ENCODE peak calls at places on chromosomes 16 and 17, in six cellular contexts. C, T, U, F, H and W are unnamed samples.

GRCh38 chr17:19756551-19756950 is 8.5 kb upstream of the ALDH3A1 start:
- DNase-seq in C (no peak), T (no peak), U (no peak), F (no peak), H (no peak), W (no peak)

GRCh38 chr16:77662241-77662640 is 60.1 kb upstream of the NUDT7 start:
- DNase-seq in C (no peak), T (no peak), U (no peak), F (no peak), H (no peak), W (no peak)

GRCh38 chr17:9274119-9274445 is 252.8 kb downstream of the NTN1 start:
- DNase-seq in C (no peak), T (no peak), U (no peak), F (no peak), H (no peak), W (no peak)

GRCh38 chr17:17087424-17088103 is 45.3 kb downstream of the MPRIP start:
- DNase-seq in C (peak), T (no peak), U (no peak), F (no peak), H (no peak), W (no peak)

GRCh38 chr16:1428511-1428910 is 2.4 kb upstream of the PERCC1 start:
- DNase-seq in C (no peak), T (no peak), U (no peak), F (no peak), H (peak), W (peak)

GRCh38 chr16:12837344-12837743 is 33.7 kb upstream of the CPPED1 start:
- DNase-seq in C (no peak), T (no peak), U (no peak), F (no peak), H (no peak), W (no peak)

GRCh38 chr17:72182256-72182890 is 61.6 kb downstream of the SOX9 start:
- DNase-seq in C (peak), T (no peak), U (no peak), F (no peak), H (no peak), W (no peak)

GRCh38 chr16:79599256-79599836 is 1.2 kb downstream of the MAF start:
- DNase-seq in C (no peak), T (no peak), U (peak), F (no peak), H (no peak), W (no peak)

GRCh38 chr16:27239906-27240655 is 28.5 kb downstream of the NSMCE1 start:
- DNase-seq in C (no peak), T (peak), U (no peak), F (no peak), H (no peak), W (no peak)

GRCh38 chr17:279776-280175 is 72.8 kb downstream of the RPH3AL start:
- DNase-seq in C (no peak), T (no peak), U (no peak), F (no peak), H (no peak), W (no peak)

GRCh38 chr17:62705116-62705515 is 77.6 kb downstream of the MRC2 start:
- DNase-seq in C (no peak), T (no peak), U (no peak), F (no peak), H (no peak), W (no peak)

GRCh38 chr17:31564883-31565297 is 173.4 kb downstream of the RAB11FIP4 start:
- DNase-seq in C (no peak), T (no peak), U (no peak), F (no peak), H (no peak), W (no peak)

GRCh38 chr16:89602273-89602951 is 11.0 kb upstream of the DPEP1 start:
- DNase-seq in C (no peak), T (no peak), U (no peak), F (peak), H (peak), W (peak)

GRCh38 chr16:75860654-75861053 is 134.4 kb upstream of the CPHXL start:
- DNase-seq in C (no peak), T (no peak), U (no peak), F (peak), H (no peak), W (no peak)

GRCh38 chr16:2273931-2274330 is 6.0 kb upstream of the RNPS1 start:
- DNase-seq in C (no peak), T (no peak), U (no peak), F (no peak), H (no peak), W (no peak)

GRCh38 chr17:65914784-65915342 is 277.1 kb downstream of the CEP112 start:
- DNase-seq in C (no peak), T (no peak), U (no peak), F (no peak), H (no peak), W (peak)

GRCh38 chr16:81996664-81997529 is 14.4 kb downstream of the SDR42E1 start:
- DNase-seq in C (no peak), T (no peak), U (no peak), F (no peak), H (no peak), W (peak)

GRCh38 chr17:18960803-18961511 is 9.0 kb downstream of the SLC5A10 start:
- DNase-seq in C (peak), T (peak), U (peak), F (peak), H (peak), W (peak)

GRCh38 chr17:68600881-68601564 is at the start of gene FAM20A:
- DNase-seq in C (peak), T (peak), U (no peak), F (no peak), H (no peak), W (no peak)

GRCh38 chr16:24729967-24730815 is 740 bp downstream of the TNRC6A start:
- DNase-seq in C (peak), T (peak), U (peak), F (peak), H (peak), W (peak)

GRCh38 chr17:74214642-74215331 is 1.4 kb downstream of the TTYH2 start:
- DNase-seq in C (no peak), T (no peak), U (no peak), F (no peak), H (no peak), W (no peak)

GRCh38 chr16:64586756-64587155 is 535.1 kb downstream of the CDH11 start:
- DNase-seq in C (no peak), T (no peak), U (no peak), F (no peak), H (no peak), W (no peak)

GRCh38 chr16:86783626-86784266 is 205.4 kb downstream of the FOXL1 start:
- DNase-seq in C (no peak), T (no peak), U (no peak), F (no peak), H (no peak), W (no peak)

GRCh38 chr16:28587386-28587785 is 9.5 kb downstream of the SULT1A2 start:
- DNase-seq in C (no peak), T (no peak), U (no peak), F (no peak), H (no peak), W (no peak)

GRCh38 chr16:49441366-49441780 is 67.8 kb downstream of the C16orf78 start:
- DNase-seq in C (peak), T (no peak), U (peak), F (no peak), H (peak), W (peak)

GRCh38 chr17:73271078-73271477 is 9.4 kb upstream of the CPSF4L start:
- DNase-seq in C (peak), T (no peak), U (no peak), F (no peak), H (no peak), W (peak)

GRCh38 chr16:28623172-28623711 is 13.4 kb upstream of the SULT1A1 start:
- DNase-seq in C (peak), T (peak), U (peak), F (no peak), H (peak), W (peak)

GRCh38 chr16:69003500-69003899 is 102.0 kb upstream of the HAS3 start:
- DNase-seq in C (no peak), T (no peak), U (no peak), F (no peak), H (no peak), W (peak)

GRCh38 chr16:1413684-1414531 is 596 bp downstream of the UNKL start:
- DNase-seq in C (peak), T (peak), U (peak), F (peak), H (peak), W (peak)

GRCh38 chr17:79920751-79921410 is 81.6 kb upstream of the CBX4 start:
- DNase-seq in C (no peak), T (no peak), U (no peak), F (no peak), H (no peak), W (no peak)
- H3K27ac ChIP-seq in C (no peak), T (no peak), U (no peak), F (no peak), H (no peak), W (no peak)

DNA sequence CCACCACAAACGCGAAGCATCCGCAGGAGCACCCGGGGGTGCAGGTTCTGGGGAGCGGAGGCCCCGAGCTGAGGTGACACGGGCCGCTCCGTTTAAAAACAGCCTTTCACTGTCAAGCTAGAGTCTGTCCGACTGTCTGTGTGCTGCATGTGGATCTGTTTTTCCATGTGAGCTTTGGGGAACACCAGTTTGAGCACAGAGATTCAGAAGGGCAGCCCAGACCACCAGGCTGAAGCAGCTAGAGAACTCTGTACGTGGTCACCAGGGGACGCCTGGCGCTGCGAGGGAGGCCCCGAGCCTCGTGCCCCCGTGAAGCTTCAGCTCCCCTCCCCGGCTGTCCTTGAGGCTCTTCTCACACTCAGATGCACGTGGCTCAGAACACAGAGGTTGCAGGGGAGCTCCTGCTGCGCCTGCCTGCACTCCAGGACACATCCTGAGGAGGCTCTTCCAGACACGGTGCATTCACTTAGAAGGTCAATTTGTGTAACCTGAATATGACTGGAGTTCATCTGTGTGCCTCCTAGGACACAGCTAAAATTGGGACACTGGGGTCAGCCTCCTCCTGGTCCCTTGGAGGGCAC is 15.7 kb upstream of the FOXK2 start:
- DNase-seq in C (no peak), T (no peak), U (no peak), F (no peak), H (no peak), W (no peak)
- H3K27ac ChIP-seq in C (no peak), T (no peak), U (no peak), F (no peak), H (no peak), W (no peak)

GRCh38 chr17:45019177-45019711 is 32.2 kb downstream of the DCAKD start:
- DNase-seq in C (peak), T (peak), U (no peak), F (no peak), H (no peak), W (peak)
- H3K27ac ChIP-seq in C (peak), T (no peak), U (no peak), F (no peak), H (no peak), W (no peak)

GRCh38 chr17:8155341-8156173 is 3.4 kb upstream of the PER1 start:
- DNase-seq in C (no peak), T (peak), U (peak), F (no peak), H (no peak), W (no peak)
- H3K27ac ChIP-seq in C (peak), T (peak), U (peak), F (no peak), H (peak), W (peak)

GRCh38 chr17:48440660-48441059 is 10.6 kb upstream of the SKAP1 start:
- DNase-seq in C (no peak), T (no peak), U (no peak), F (no peak), H (no peak), W (peak)
- H3K27ac ChIP-seq in C (peak), T (no peak), U (peak), F (no peak), H (peak), W (peak)

DNA sequence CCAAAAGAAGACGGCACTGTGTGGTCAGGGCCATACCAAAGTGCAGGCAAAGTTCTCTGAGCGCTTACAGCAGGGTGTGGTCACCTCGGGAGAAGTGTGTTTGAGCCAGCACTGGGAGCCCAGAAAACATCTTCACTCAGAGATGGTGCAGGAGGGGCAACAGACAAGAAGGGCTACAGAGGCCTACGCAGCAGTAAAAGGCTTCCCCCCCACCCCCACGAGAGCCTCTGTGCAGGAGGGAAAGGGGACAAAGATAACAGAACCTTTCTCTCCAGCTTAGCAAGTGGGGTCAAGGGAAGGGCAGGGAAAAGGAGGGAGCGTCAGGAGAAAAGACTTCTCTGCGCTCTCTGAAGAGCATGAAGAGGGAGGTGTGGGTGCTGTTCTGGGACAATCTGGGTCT is 2.8 kb downstream of the VAT1 start:
- DNase-seq in C (peak), T (no peak), U (no peak), F (no peak), H (no peak), W (no peak)
- H3K27ac ChIP-seq in C (peak), T (peak), U (peak), F (no peak), H (no peak), W (no peak)

GRCh38 chr17:20925091-20925490 is 117.7 kb downstream of the USP22 start:
- DNase-seq in C (no peak), T (no peak), U (no peak), F (no peak), H (no peak), W (no peak)

GRCh38 chr17:20922128-20922670 is 120.6 kb downstream of the USP22 start:
- DNase-seq in C (no peak), T (no peak), U (no peak), F (no peak), H (no peak), W (no peak)

GRCh38 chr17:20925954-20926353 is 116.9 kb downstream of the USP22 start:
- DNase-seq in C (no peak), T (no peak), U (no peak), F (no peak), H (no peak), W (no peak)

GRCh38 chr17:20926532-20926931 is 116.3 kb downstream of the USP22 start:
- DNase-seq in C (no peak), T (no peak), U (no peak), F (no peak), H (no peak), W (no peak)

DNA sequence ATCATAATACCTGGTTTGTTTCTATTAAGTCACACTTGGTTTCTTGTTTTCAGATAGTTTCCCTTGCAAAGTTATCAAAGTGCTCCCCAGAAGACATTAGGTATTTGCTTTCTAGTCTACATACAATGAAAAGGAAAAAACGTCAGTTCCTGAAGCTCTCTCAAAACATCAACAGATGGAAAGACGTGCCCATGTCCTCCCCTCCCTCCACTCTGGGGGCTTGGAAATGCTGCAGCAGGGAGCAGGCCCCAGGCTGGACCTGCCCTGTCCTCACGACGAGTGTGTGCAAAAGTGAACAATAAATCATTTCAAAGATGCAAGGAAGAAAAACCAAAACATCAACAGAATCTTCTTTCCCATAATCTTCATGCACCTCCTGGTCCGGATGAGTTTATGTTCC is 118.5 kb downstream of the USP22 start:
- DNase-seq in C (no peak), T (no peak), U (no peak), F (no peak), H (no peak), W (no peak)
- H3K27ac ChIP-seq in C (no peak), T (no peak), U (no peak), F (no peak), H (no peak), W (no peak)

GRCh38 chr17:38672788-38673713 is 1.7 kb downstream of the EPOP start:
- DNase-seq in C (no peak), T (no peak), U (no peak), F (no peak), H (no peak), W (no peak)

GRCh38 chr17:38673714-38674012 is 1.1 kb downstream of the EPOP start:
- DNase-seq in C (no peak), T (no peak), U (no peak), F (no peak), H (no peak), W (no peak)

GRCh38 chr17:38674749-38675615 is at the start of gene EPOP:
- DNase-seq in C (peak), T (peak), U (peak), F (peak), H (peak), W (peak)

GRCh38 chr17:38671939-38672720 is 2.6 kb downstream of the EPOP start:
- DNase-seq in C (no peak), T (no peak), U (no peak), F (no peak), H (no peak), W (no peak)

GRCh38 chr17:38674013-38674748 is 576 bp downstream of the EPOP start:
- DNase-seq in C (peak), T (peak), U (no peak), F (no peak), H (peak), W (peak)
- H3K27ac ChIP-seq in C (peak), T (peak), U (peak), F (peak), H (no peak), W (peak)

GRCh38 chr17:49564638-49565037 is 11.0 kb upstream of the NXPH3 start:
- DNase-seq in C (no peak), T (no peak), U (no peak), F (no peak), H (no peak), W (no peak)

GRCh38 chr17:49567104-49567521 is 8.6 kb upstream of the NXPH3 start:
- DNase-seq in C (no peak), T (peak), U (no peak), F (no peak), H (no peak), W (no peak)

GRCh38 chr17:49565948-49566491 is 9.7 kb upstream of the NXPH3 start:
- DNase-seq in C (peak), T (peak), U (no peak), F (no peak), H (no peak), W (no peak)

GRCh38 chr17:49567871-49568694 is 7.6 kb upstream of the NXPH3 start:
- DNase-seq in C (peak), T (peak), U (peak), F (peak), H (peak), W (peak)

DNA sequence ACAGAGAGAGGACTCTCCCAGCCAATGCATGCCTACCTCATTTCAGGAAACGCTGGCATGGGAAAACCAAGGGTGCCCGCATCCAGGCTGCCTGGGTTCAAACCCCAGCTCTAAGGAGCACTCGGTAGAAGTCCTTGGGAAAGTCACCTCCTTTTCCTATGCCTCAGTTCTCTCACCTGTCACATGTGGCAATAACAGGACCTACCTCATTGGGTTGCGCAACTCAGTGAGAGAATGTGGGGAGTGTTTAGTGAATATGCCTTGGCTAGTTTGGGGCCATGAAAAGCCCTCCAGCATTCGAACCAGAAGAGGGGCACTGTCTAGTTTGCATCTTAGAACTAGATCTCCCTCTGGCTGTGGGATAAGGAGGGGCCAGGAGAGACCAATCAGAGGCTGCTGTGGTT is 9.0 kb upstream of the NXPH3 start:
- DNase-seq in C (no peak), T (peak), U (no peak), F (no peak), H (no peak), W (no peak)
- H3K27ac ChIP-seq in C (peak), T (peak), U (no peak), F (no peak), H (no peak), W (no peak)